ENCODE peak calls at places on chromosomes 16 and 17, in eight cellular contexts. One of them, this sample, is unnamed.

GRCh38 chr16:87436225-87437172 is 44.4 kb downstream of the MAP1LC3B start:
- DNase-seq in fibroblast of the aortic adventitia: peak; percentile 57
- DNase-seq in fibroblast of pulmonary artery: peak; percentile 63
- DNase-seq in fibroblast of mammary gland: peak; percentile 83
- DNase-seq in AG10803: peak; percentile 34
- DNase-seq in AG04450: no peak
- DNase-seq in Peyer's patch: no peak
- DNase-seq in A549: no peak
- DNase-seq in this sample: peak; percentile 57

GRCh38 chr17:49106366-49107210 is 26.0 kb upstream of the B4GALNT2 start:
- DNase-seq in fibroblast of mammary gland: peak; percentile 27
- DNase-seq in fibroblast of the aortic adventitia: peak; percentile 68
- DNase-seq in fibroblast of pulmonary artery: peak; percentile 48
- DNase-seq in AG04450: no peak
- DNase-seq in A549: peak; percentile 92
- DNase-seq in Peyer's patch: no peak
- DNase-seq in AG10803: peak; percentile 39
- DNase-seq in this sample: peak; percentile 26

GRCh38 chr16:75026892-75027391 is 28.1 kb downstream of the ZNRF1 start:
- DNase-seq in Peyer's patch: no peak
- DNase-seq in AG04450: no peak
- DNase-seq in fibroblast of mammary gland: no peak
- DNase-seq in fibroblast of the aortic adventitia: peak; percentile 32
- DNase-seq in A549: no peak
- DNase-seq in AG10803: no peak
- DNase-seq in fibroblast of pulmonary artery: peak; percentile 35
- DNase-seq in this sample: peak; percentile 46

GRCh38 chr16:1536601-1537000 is 3.1 kb downstream of the TMEM204 start:
- DNase-seq in AG10803: no peak
- DNase-seq in fibroblast of pulmonary artery: no peak
- DNase-seq in fibroblast of mammary gland: no peak
- DNase-seq in fibroblast of the aortic adventitia: no peak
- DNase-seq in Peyer's patch: no peak
- DNase-seq in AG04450: no peak
- DNase-seq in A549: no peak
- DNase-seq in this sample: no peak

GRCh38 chr17:76195281-76196096 is 44.8 kb downstream of the RNF157 start:
- DNase-seq in fibroblast of the aortic adventitia: no peak
- DNase-seq in A549: no peak
- DNase-seq in fibroblast of pulmonary artery: no peak
- DNase-seq in AG04450: no peak
- DNase-seq in fibroblast of mammary gland: no peak
- DNase-seq in AG10803: no peak
- DNase-seq in Peyer's patch: no peak
- DNase-seq in this sample: no peak

GRCh38 chr16:8763083-8763482 is 34.4 kb downstream of the TMEM186 start:
- DNase-seq in AG04450: no peak
- DNase-seq in fibroblast of the aortic adventitia: no peak
- DNase-seq in fibroblast of mammary gland: no peak
- DNase-seq in fibroblast of pulmonary artery: no peak
- DNase-seq in AG10803: no peak
- DNase-seq in A549: no peak
- DNase-seq in Peyer's patch: no peak
- DNase-seq in this sample: no peak

GRCh38 chr17:1709403-1709891 is 730 bp downstream of the TLCD2 start:
- DNase-seq in fibroblast of pulmonary artery: no peak
- DNase-seq in A549: no peak
- DNase-seq in fibroblast of the aortic adventitia: no peak
- DNase-seq in Peyer's patch: no peak
- DNase-seq in fibroblast of mammary gland: no peak
- DNase-seq in AG04450: no peak
- DNase-seq in AG10803: peak; percentile 67
- DNase-seq in this sample: no peak

GRCh38 chr17:1109606-1110523 is 69.9 kb downstream of the ABR start:
- DNase-seq in AG10803: no peak
- DNase-seq in fibroblast of pulmonary artery: no peak
- DNase-seq in A549: no peak
- DNase-seq in Peyer's patch: peak; percentile 34
- DNase-seq in fibroblast of the aortic adventitia: no peak
- DNase-seq in AG04450: no peak
- DNase-seq in fibroblast of mammary gland: no peak
- DNase-seq in this sample: no peak

GRCh38 chr17:65438708-65439294 is 122.6 kb downstream of the AXIN2 start:
- DNase-seq in AG04450: no peak
- DNase-seq in fibroblast of the aortic adventitia: no peak
- DNase-seq in AG10803: peak; percentile 20
- DNase-seq in fibroblast of pulmonary artery: peak; percentile 25
- DNase-seq in Peyer's patch: no peak
- DNase-seq in fibroblast of mammary gland: peak; percentile 65
- DNase-seq in A549: peak; percentile 21
- DNase-seq in this sample: no peak

GRCh38 chr17:28471531-28472342 is 1.7 kb upstream of the SLC13A2 start:
- DNase-seq in fibroblast of the aortic adventitia: no peak
- DNase-seq in fibroblast of mammary gland: no peak
- DNase-seq in A549: no peak
- DNase-seq in fibroblast of pulmonary artery: no peak
- DNase-seq in AG10803: no peak
- DNase-seq in AG04450: no peak
- DNase-seq in Peyer's patch: no peak
- DNase-seq in this sample: no peak

GRCh38 chr17:39209317-39210092 is 9.4 kb downstream of the RPL19 start:
- DNase-seq in fibroblast of the aortic adventitia: peak; percentile 50
- DNase-seq in AG10803: peak; percentile 43
- DNase-seq in A549: no peak
- DNase-seq in fibroblast of pulmonary artery: peak; percentile 47
- DNase-seq in AG04450: no peak
- DNase-seq in Peyer's patch: peak; percentile 73
- DNase-seq in fibroblast of mammary gland: peak; percentile 57
- DNase-seq in this sample: peak; percentile 46

GRCh38 chr17:77223642-77224420 is 83.1 kb downstream of the SEC14L1 start:
- DNase-seq in fibroblast of the aortic adventitia: no peak
- DNase-seq in A549: no peak
- DNase-seq in Peyer's patch: no peak
- DNase-seq in fibroblast of mammary gland: no peak
- DNase-seq in AG10803: no peak
- DNase-seq in fibroblast of pulmonary artery: no peak
- DNase-seq in AG04450: no peak
- DNase-seq in this sample: no peak

GRCh38 chr17:77227461-77228223 is 86.9 kb downstream of the SEC14L1 start:
- DNase-seq in fibroblast of pulmonary artery: no peak
- DNase-seq in fibroblast of mammary gland: no peak
- DNase-seq in AG04450: no peak
- DNase-seq in A549: no peak
- DNase-seq in AG10803: no peak
- DNase-seq in fibroblast of the aortic adventitia: no peak
- DNase-seq in Peyer's patch: no peak
- DNase-seq in this sample: no peak

GRCh38 chr17:77228224-77229215 is 87.8 kb downstream of the SEC14L1 start:
- DNase-seq in fibroblast of mammary gland: no peak
- DNase-seq in A549: no peak
- DNase-seq in fibroblast of the aortic adventitia: no peak
- DNase-seq in AG10803: no peak
- DNase-seq in fibroblast of pulmonary artery: no peak
- DNase-seq in Peyer's patch: no peak
- DNase-seq in AG04450: no peak
- DNase-seq in this sample: no peak

GRCh38 chr17:77222356-77222755 is 81.6 kb downstream of the SEC14L1 start:
- DNase-seq in fibroblast of pulmonary artery: no peak
- DNase-seq in A549: no peak
- DNase-seq in fibroblast of the aortic adventitia: no peak
- DNase-seq in AG10803: peak; percentile 60
- DNase-seq in fibroblast of mammary gland: no peak
- DNase-seq in Peyer's patch: no peak
- DNase-seq in AG04450: no peak
- DNase-seq in this sample: no peak

GRCh38 chr17:77225246-77225645 is 84.5 kb downstream of the SEC14L1 start:
- DNase-seq in A549: no peak
- DNase-seq in fibroblast of mammary gland: no peak
- DNase-seq in AG10803: no peak
- DNase-seq in fibroblast of the aortic adventitia: no peak
- DNase-seq in fibroblast of pulmonary artery: no peak
- DNase-seq in Peyer's patch: no peak
- DNase-seq in AG04450: no peak
- DNase-seq in this sample: no peak
- H3K4me3 ChIP-seq in A549: no peak overlapping the region
- H3K4me3 ChIP-seq in fibroblast of mammary gland: no peak overlapping the region
- H3K4me3 ChIP-seq in AG10803: no peak overlapping the region
- H3K4me3 ChIP-seq in fibroblast of the aortic adventitia: no peak overlapping the region
- H3K4me3 ChIP-seq in fibroblast of pulmonary artery: no peak overlapping the region
- H3K4me3 ChIP-seq in Peyer's patch: no peak overlapping the region
- H3K4me3 ChIP-seq in AG04450: no peak overlapping the region
- H3K4me3 ChIP-seq in this sample: no peak overlapping the region

DNA sequence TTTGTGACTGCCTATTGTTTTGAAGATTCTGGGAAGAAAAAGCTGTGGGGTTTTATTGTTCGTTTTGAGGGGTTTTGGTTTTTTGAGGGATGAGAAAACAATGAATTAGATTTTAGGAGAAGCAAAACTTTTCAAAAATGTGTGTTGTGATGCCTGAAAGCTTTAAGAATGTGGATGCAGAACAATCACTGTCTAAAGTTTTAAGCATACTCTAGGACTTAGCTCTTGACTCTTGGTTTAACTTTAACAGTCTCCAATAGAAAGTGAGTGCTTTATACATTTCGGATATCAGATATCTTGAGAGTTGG is 914 bp downstream of the CFAP52 start:
- DNase-seq in Peyer's patch: no peak
- DNase-seq in A549: no peak
- DNase-seq in AG04450: no peak
- DNase-seq in fibroblast of the aortic adventitia: no peak
- DNase-seq in fibroblast of pulmonary artery: peak; percentile 7
- DNase-seq in AG10803: no peak
- DNase-seq in fibroblast of mammary gland: peak; percentile 3
- DNase-seq in this sample: peak; percentile 6
- TF ChIP-seq CTCF in Peyer's patch: no peak
- TF ChIP-seq CTCF in A549: no peak
- TF ChIP-seq CTCF in AG04450: no peak
- TF ChIP-seq CTCF in fibroblast of the aortic adventitia: no peak
- TF ChIP-seq CTCF in fibroblast of pulmonary artery: no peak
- TF ChIP-seq CTCF in AG10803: no peak
- TF ChIP-seq CTCF in fibroblast of mammary gland: no peak
- TF ChIP-seq CTCF in this sample: no peak

DNA sequence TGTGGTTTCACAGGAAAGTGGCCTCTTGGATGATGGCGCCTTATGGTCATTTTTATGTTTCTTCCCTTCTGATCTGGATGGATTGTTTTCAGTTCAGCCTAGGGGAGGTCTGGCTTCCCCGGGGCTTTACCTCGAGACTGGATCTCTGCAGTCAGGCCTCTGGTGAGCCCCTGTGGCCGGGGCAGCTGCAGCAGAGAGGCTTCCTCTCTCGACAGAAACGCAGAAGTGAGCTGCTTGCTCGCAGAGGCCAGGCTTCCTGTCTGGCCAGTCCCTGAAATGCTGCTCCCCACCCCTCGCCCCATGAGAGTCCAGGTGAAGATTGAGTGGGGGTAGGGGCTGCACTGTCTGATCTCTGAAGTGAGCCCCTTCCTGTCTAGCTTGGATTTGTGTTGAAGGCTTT is 44.0 kb downstream of the PLCG2 start:
- DNase-seq in fibroblast of pulmonary artery: no peak
- DNase-seq in fibroblast of mammary gland: no peak
- DNase-seq in AG10803: no peak
- DNase-seq in A549: no peak
- DNase-seq in fibroblast of the aortic adventitia: no peak
- DNase-seq in AG04450: no peak
- DNase-seq in Peyer's patch: peak; percentile 84
- DNase-seq in this sample: no peak
- H3K4me3 ChIP-seq in fibroblast of pulmonary artery: no peak overlapping the region
- H3K4me3 ChIP-seq in fibroblast of mammary gland: no peak overlapping the region
- H3K4me3 ChIP-seq in AG10803: no peak overlapping the region
- H3K4me3 ChIP-seq in A549: no peak overlapping the region
- H3K4me3 ChIP-seq in fibroblast of the aortic adventitia: no peak overlapping the region
- H3K4me3 ChIP-seq in AG04450: no peak overlapping the region
- H3K4me3 ChIP-seq in Peyer's patch: no peak overlapping the region
- H3K4me3 ChIP-seq in this sample: no peak overlapping the region

GRCh38 chr16:20997147-20997546 is 96.6 kb downstream of the LYRM1 start:
- DNase-seq in AG10803: no peak
- DNase-seq in AG04450: no peak
- DNase-seq in A549: no peak
- DNase-seq in fibroblast of mammary gland: no peak
- DNase-seq in Peyer's patch: no peak
- DNase-seq in fibroblast of pulmonary artery: no peak
- DNase-seq in fibroblast of the aortic adventitia: no peak
- DNase-seq in this sample: no peak

GRCh38 chr16:21005008-21005407 is 104.4 kb downstream of the LYRM1 start:
- DNase-seq in AG10803: no peak
- DNase-seq in fibroblast of mammary gland: no peak
- DNase-seq in AG04450: no peak
- DNase-seq in fibroblast of the aortic adventitia: no peak
- DNase-seq in A549: no peak
- DNase-seq in Peyer's patch: no peak
- DNase-seq in fibroblast of pulmonary artery: no peak
- DNase-seq in this sample: no peak

GRCh38 chr16:20995711-20996110 is 95.1 kb downstream of the LYRM1 start:
- DNase-seq in Peyer's patch: no peak
- DNase-seq in fibroblast of the aortic adventitia: no peak
- DNase-seq in fibroblast of pulmonary artery: no peak
- DNase-seq in fibroblast of mammary gland: no peak
- DNase-seq in AG10803: no peak
- DNase-seq in A549: no peak
- DNase-seq in AG04450: no peak
- DNase-seq in this sample: no peak

GRCh38 chr16:21001262-21001661 is 100.7 kb downstream of the LYRM1 start:
- DNase-seq in fibroblast of pulmonary artery: peak; percentile 32
- DNase-seq in AG04450: no peak
- DNase-seq in fibroblast of the aortic adventitia: peak; percentile 26
- DNase-seq in AG10803: peak; percentile 4
- DNase-seq in A549: peak; percentile 18
- DNase-seq in fibroblast of mammary gland: peak; percentile 45
- DNase-seq in Peyer's patch: no peak
- DNase-seq in this sample: peak; percentile 45
- TF ChIP-seq CTCF in fibroblast of pulmonary artery: peak; percentile 54
- TF ChIP-seq CTCF in AG04450: peak; percentile 44
- TF ChIP-seq CTCF in fibroblast of the aortic adventitia: peak; percentile 45
- TF ChIP-seq CTCF in AG10803: peak; percentile 44
- TF ChIP-seq CTCF in A549: peak; percentile 37
- TF ChIP-seq CTCF in fibroblast of mammary gland: peak; percentile 55
- TF ChIP-seq CTCF in Peyer's patch: peak; percentile 27
- TF ChIP-seq CTCF in this sample: peak; percentile 48

GRCh38 chr17:37689317-37689716 is 46.1 kb upstream of the DDX52 start:
- DNase-seq in AG04450: no peak
- DNase-seq in AG10803: no peak
- DNase-seq in A549: no peak
- DNase-seq in Peyer's patch: no peak
- DNase-seq in fibroblast of the aortic adventitia: no peak
- DNase-seq in fibroblast of pulmonary artery: no peak
- DNase-seq in fibroblast of mammary gland: no peak
- DNase-seq in this sample: no peak
- H3K4me3 ChIP-seq in AG04450: no peak overlapping the region
- H3K4me3 ChIP-seq in AG10803: no peak overlapping the region
- H3K4me3 ChIP-seq in A549: no peak overlapping the region
- H3K4me3 ChIP-seq in Peyer's patch: no peak overlapping the region
- H3K4me3 ChIP-seq in fibroblast of the aortic adventitia: no peak overlapping the region
- H3K4me3 ChIP-seq in fibroblast of pulmonary artery: no peak overlapping the region
- H3K4me3 ChIP-seq in fibroblast of mammary gland: no peak overlapping the region
- H3K4me3 ChIP-seq in this sample: no peak overlapping the region